ENCODE peak calls at places on chromosomes 16 and 17, in four cellular contexts. O is pancreas, E is neuronal stem cell, G is IMR-90. P is an unnamed sample.

GRCh38 chr16:11047057-11047456 is 102.7 kb downstream of the CLEC16A start:
- DNase-seq in E (no peak), G (peak; percentile 93), O (no peak), P (no peak)

GRCh38 chr16:87213536-87213935 is 103.7 kb downstream of the C16orf95 start:
- DNase-seq in G (no peak), E (no peak), O (no peak), P (no peak)

GRCh38 chr17:74446551-74447500 is 14.9 kb downstream of the GPRC5C start:
- DNase-seq in O (no peak), E (no peak), G (no peak), P (no peak)

GRCh38 chr16:57266531-57267268 is 17.8 kb downstream of the PLLP start:
- DNase-seq in O (peak; percentile 47), E (no peak), G (no peak), P (peak; percentile 32)

GRCh38 chr17:28402224-28402630 is 3.8 kb downstream of the SLC46A1 start:
- DNase-seq in G (no peak), O (no peak), E (no peak), P (no peak)

GRCh38 chr16:83626676-83627075 is 181.1 kb upstream of the HSBP1 start:
- DNase-seq in G (no peak), O (no peak), E (no peak), P (no peak)

GRCh38 chr17:50056217-50056960 is 479 bp downstream of the ITGA3 start:
- DNase-seq in E (peak; percentile 76), G (peak; percentile 69), O (peak; percentile 80), P (peak; percentile 75)

GRCh38 chr17:46722662-46723285 is 95.7 kb downstream of the WNT3 start:
- DNase-seq in G (peak; percentile 49), E (no peak), O (no peak), P (no peak)

GRCh38 chr17:80738020-80738380 is 193.4 kb downstream of the RPTOR start:
- DNase-seq in O (no peak), E (no peak), G (no peak), P (no peak)

GRCh38 chr17:42018339-42018738 is 1.1 kb upstream of the DNAJC7 start:
- DNase-seq in E (no peak), O (no peak), G (no peak), P (no peak)

GRCh38 chr17:2792541-2793169 is 3.6 kb upstream of the RAP1GAP2 start:
- DNase-seq in E (no peak), G (no peak), O (no peak), P (no peak)

GRCh38 chr17:56970974-56971373 is 7.0 kb upstream of the SCPEP1 start:
- DNase-seq in E (no peak), G (no peak), O (no peak), P (no peak)

GRCh38 chr17:56960596-56961538 is at the start of gene COIL:
- DNase-seq in G (peak; percentile 89), E (peak; percentile 91), O (peak; percentile 91), P (peak; percentile 94)

GRCh38 chr17:56972111-56972730 is 5.7 kb upstream of the SCPEP1 start:
- DNase-seq in E (no peak), G (no peak), O (no peak), P (no peak)

DNA sequence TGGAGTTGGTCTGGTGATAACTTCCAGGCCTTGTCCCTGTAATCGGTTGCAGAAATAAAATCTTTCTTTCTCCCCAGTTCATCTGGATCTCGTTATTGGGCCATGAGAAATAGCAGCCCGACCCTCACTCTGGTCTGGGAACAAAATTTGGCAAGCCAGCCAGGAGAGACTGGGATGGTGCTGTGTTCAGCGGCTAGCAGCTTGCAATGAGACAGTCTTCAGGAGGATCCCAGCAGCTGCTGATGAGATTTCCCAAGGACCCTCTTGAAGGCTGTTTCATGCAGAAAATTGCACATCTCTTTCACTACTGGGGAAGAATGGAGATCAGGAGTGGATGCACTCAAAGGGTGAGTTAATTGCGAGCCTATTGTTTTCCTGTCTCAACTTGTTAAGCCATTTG is 5.4 kb upstream of the COIL start:
- DNase-seq in E (no peak), O (no peak), G (no peak), P (no peak)
- H3K4me3 ChIP-seq in E (no peak overlapping the region), O (no peak overlapping the region), G (no peak overlapping the region), P (no peak overlapping the region)

GRCh38 chr17:77644981-77645380 is 313.5 kb upstream of the TNRC6C start:
- DNase-seq in G (no peak), O (no peak), E (no peak), P (no peak)

GRCh38 chr17:77647531-77647930 is 311.0 kb upstream of the TNRC6C start:
- DNase-seq in O (no peak), G (no peak), E (no peak), P (no peak)

GRCh38 chr17:77644181-77644972 is 314.1 kb upstream of the TNRC6C start:
- DNase-seq in E (no peak), G (no peak), O (no peak), P (no peak)

GRCh38 chr17:77641718-77642117 is 316.8 kb upstream of the TNRC6C start:
- DNase-seq in G (no peak), E (no peak), O (no peak), P (no peak)

DNA sequence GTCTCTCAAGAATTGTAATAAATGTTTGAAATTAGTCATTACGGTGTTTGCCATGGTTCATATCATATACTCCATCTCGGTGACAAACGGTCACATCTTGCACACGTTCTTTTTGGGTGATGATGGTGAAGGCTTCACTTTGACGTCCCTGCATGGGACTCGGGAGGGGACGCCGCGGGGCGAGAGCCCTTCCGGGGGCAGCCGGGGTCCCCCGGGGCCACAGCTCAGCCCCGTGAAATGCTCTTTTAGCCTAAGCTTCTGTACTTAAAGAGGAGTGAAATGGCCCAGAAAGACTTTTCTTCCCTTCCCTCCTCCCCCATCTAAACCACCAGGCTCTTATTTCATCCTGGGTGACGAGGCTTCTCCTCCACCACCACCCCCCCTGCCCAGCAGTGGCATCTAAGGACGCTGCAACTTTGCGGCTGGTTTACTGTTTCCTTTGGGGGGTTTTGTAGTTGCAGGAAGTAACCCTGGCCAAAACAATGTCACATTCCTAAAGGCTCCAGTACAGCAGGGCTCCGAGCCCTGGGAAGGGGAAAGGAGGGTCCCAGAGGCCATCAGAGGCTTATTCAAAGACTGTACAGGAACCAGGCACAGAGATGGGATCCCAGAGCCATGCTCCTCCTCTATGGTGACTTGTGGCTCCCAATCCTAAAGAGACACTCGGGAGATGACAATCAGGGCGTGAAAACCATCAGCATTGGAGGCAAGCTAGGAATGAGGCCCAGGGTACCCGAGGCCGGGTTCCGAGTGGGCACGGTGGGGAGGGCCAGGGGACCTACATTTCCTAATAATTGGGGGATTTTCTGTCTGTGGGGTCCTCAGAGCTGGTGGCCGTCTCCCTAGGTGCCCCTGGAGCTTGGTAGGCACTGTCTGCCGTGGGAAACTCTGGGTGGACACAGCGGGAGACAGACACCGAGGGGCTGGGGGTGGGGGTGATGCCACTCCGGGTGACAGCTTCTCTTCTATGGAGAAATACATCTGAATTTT is 312.8 kb upstream of the TNRC6C start:
- DNase-seq in O (no peak), G (no peak), E (no peak), P (no peak)
- H3K4me1 ChIP-seq in O (no peaks in the 10 kb centered on the region), G (no peaks in the 10 kb centered on the region), E (peaks cover 8% of the 10 kb centered on the region), P (no peaks in the 10 kb centered on the region)

GRCh38 chr16:8864480-8864879 is 4.3 kb downstream of the CARHSP1 start:
- DNase-seq in G (no peak), O (no peak), E (no peak), P (no peak)
- H3K4me3 ChIP-seq in G (no peak overlapping the region), O (no peak overlapping the region), E (no peak overlapping the region), P (no peak overlapping the region)

GRCh38 chr17:57954421-57955182 is 610 bp downstream of the CUEDC1 start:
- DNase-seq in E (peak; percentile 62), O (peak; percentile 62), G (peak; percentile 46), P (peak; percentile 79)
- H3K4me1 ChIP-seq in E (peaks cover 23% of the 10 kb centered on the region), O (no peaks in the 10 kb centered on the region), G (peaks cover 29% of the 10 kb centered on the region), P (peaks cover 2% of the 10 kb centered on the region)

GRCh38 chr17:39632153-39632941 is 4.6 kb upstream of the STARD3 start:
- DNase-seq in O (peak; percentile 65), E (no peak), G (no peak), P (no peak)

GRCh38 chr17:39629494-39629880 is 2.7 kb downstream of the PPP1R1B start:
- DNase-seq in G (no peak), E (no peak), O (no peak), P (no peak)

GRCh38 chr17:39629894-39630293 is 3.1 kb downstream of the PPP1R1B start:
- DNase-seq in O (no peak), E (no peak), G (no peak), P (no peak)

GRCh38 chr17:39633570-39634183 is 3.3 kb upstream of the STARD3 start:
- DNase-seq in G (no peak), O (no peak), E (no peak), P (no peak)

GRCh38 chr17:39631403-39631802 is 4.7 kb downstream of the PPP1R1B start:
- DNase-seq in E (no peak), G (no peak), O (no peak), P (no peak)
- H3K4me3 ChIP-seq in E (no peak overlapping the region), G (no peak overlapping the region), O (no peak overlapping the region), P (no peak overlapping the region)

DNA sequence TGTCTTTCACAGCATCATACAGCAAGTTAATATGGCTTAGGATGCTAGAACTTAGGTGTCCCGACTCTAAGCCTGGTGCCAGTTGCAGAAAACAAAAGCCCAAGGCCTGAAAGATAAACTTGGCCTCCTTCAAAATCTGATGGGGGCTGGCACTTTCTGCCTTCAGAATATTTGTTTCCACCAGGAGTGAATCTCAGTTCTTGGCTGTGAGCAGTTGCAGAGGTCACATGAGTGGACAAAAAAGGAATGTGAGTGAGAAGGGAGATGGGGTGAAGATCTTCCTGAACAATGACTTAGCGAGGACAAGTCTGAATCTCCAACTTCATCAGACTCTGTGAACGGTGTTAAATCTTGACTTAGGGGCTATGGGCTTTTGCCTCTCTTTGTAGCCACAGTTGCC is 46.6 kb downstream of the HOXB1 start:
- DNase-seq in G (peak; percentile 76), O (no peak), E (no peak), P (no peak)
- H3K4me1 ChIP-seq in G (peaks cover 19% of the 10 kb centered on the region), O (no peaks in the 10 kb centered on the region), E (no peaks in the 10 kb centered on the region), P (no peaks in the 10 kb centered on the region)

P was measured in BE2C.